ENCODE peak calls at places on chromosomes 11 and 22, in seven cellular contexts. One of them, this sample, is unnamed.

GRCh38 chr22:50705219-50705691 is 32.6 kb downstream of the SHANK3 start:
- DNase-seq in epithelial cell of esophagus: peak; percentile 49
- DNase-seq in gastrocnemius medialis: no peak
- DNase-seq in hepatocyte: peak; percentile 93
- DNase-seq in AG09309: no peak
- DNase-seq in cardiac fibroblast: peak; percentile 17
- DNase-seq in esophagus muscularis mucosa: no peak
- DNase-seq in this sample: no peak

GRCh38 chr22:41913842-41914534 is 886 bp downstream of the SHISA8 start:
- DNase-seq in epithelial cell of esophagus: no peak
- DNase-seq in gastrocnemius medialis: no peak
- DNase-seq in hepatocyte: no peak
- DNase-seq in AG09309: no peak
- DNase-seq in cardiac fibroblast: no peak
- DNase-seq in esophagus muscularis mucosa: no peak
- DNase-seq in this sample: no peak

GRCh38 chr22:37777122-37777687 is 30.5 kb upstream of the GCAT start:
- DNase-seq in epithelial cell of esophagus: peak; percentile 99
- DNase-seq in gastrocnemius medialis: peak; percentile 62
- DNase-seq in hepatocyte: peak; percentile 62
- DNase-seq in AG09309: peak; percentile 66
- DNase-seq in cardiac fibroblast: peak; percentile 91
- DNase-seq in esophagus muscularis mucosa: no peak
- DNase-seq in this sample: peak; percentile 85

GRCh38 chr11:67665537-67666302 is 8.7 kb downstream of the ALDH3B2 start:
- DNase-seq in epithelial cell of esophagus: peak; percentile 14
- DNase-seq in gastrocnemius medialis: no peak
- DNase-seq in hepatocyte: peak; percentile 50
- DNase-seq in AG09309: no peak
- DNase-seq in cardiac fibroblast: no peak
- DNase-seq in esophagus muscularis mucosa: no peak
- DNase-seq in this sample: peak; percentile 77

GRCh38 chr22:49077586-49077985 is 750.1 kb downstream of the BRD1 start:
- DNase-seq in epithelial cell of esophagus: no peak
- DNase-seq in gastrocnemius medialis: no peak
- DNase-seq in hepatocyte: no peak
- DNase-seq in AG09309: no peak
- DNase-seq in cardiac fibroblast: no peak
- DNase-seq in esophagus muscularis mucosa: no peak
- DNase-seq in this sample: no peak

GRCh38 chr11:45423475-45424081 is 137.4 kb upstream of the SYT13 start:
- DNase-seq in epithelial cell of esophagus: no peak
- DNase-seq in gastrocnemius medialis: no peak
- DNase-seq in hepatocyte: no peak
- DNase-seq in AG09309: no peak
- DNase-seq in cardiac fibroblast: no peak
- DNase-seq in esophagus muscularis mucosa: no peak
- DNase-seq in this sample: no peak

GRCh38 chr22:49918911-49919881 is 762 bp downstream of the CRELD2 start:
- DNase-seq in epithelial cell of esophagus: no peak
- DNase-seq in gastrocnemius medialis: no peak
- DNase-seq in hepatocyte: no peak
- DNase-seq in AG09309: no peak
- DNase-seq in cardiac fibroblast: no peak
- DNase-seq in esophagus muscularis mucosa: no peak
- DNase-seq in this sample: no peak

GRCh38 chr11:119782673-119783072 is 53.7 kb upstream of the NECTIN1 start:
- DNase-seq in epithelial cell of esophagus: no peak
- DNase-seq in gastrocnemius medialis: no peak
- DNase-seq in hepatocyte: no peak
- DNase-seq in AG09309: no peak
- DNase-seq in cardiac fibroblast: peak; percentile 20
- DNase-seq in esophagus muscularis mucosa: no peak
- DNase-seq in this sample: no peak

GRCh38 chr22:37549704-37550059 is 10.6 kb upstream of the CDC42EP1 start:
- DNase-seq in epithelial cell of esophagus: no peak
- DNase-seq in gastrocnemius medialis: no peak
- DNase-seq in hepatocyte: peak; percentile 64
- DNase-seq in AG09309: no peak
- DNase-seq in cardiac fibroblast: peak; percentile 52
- DNase-seq in esophagus muscularis mucosa: no peak
- DNase-seq in this sample: peak; percentile 72

GRCh38 chr22:41929158-41929896 is 2.7 kb upstream of the TNFRSF13C start:
- DNase-seq in epithelial cell of esophagus: no peak
- DNase-seq in gastrocnemius medialis: no peak
- DNase-seq in hepatocyte: no peak
- DNase-seq in AG09309: no peak
- DNase-seq in cardiac fibroblast: no peak
- DNase-seq in esophagus muscularis mucosa: no peak
- DNase-seq in this sample: no peak

GRCh38 chr11:68148071-68148805 is 27.1 kb upstream of the CHKA start:
- DNase-seq in epithelial cell of esophagus: no peak
- DNase-seq in gastrocnemius medialis: no peak
- DNase-seq in hepatocyte: no peak
- DNase-seq in AG09309: no peak
- DNase-seq in cardiac fibroblast: no peak
- DNase-seq in esophagus muscularis mucosa: no peak
- DNase-seq in this sample: no peak

GRCh38 chr22:43293661-43294392 is 49.3 kb downstream of the SCUBE1 start:
- DNase-seq in epithelial cell of esophagus: peak; percentile 24
- DNase-seq in gastrocnemius medialis: peak; percentile 80
- DNase-seq in hepatocyte: peak; percentile 93
- DNase-seq in AG09309: no peak
- DNase-seq in cardiac fibroblast: peak; percentile 61
- DNase-seq in esophagus muscularis mucosa: peak; percentile 96
- DNase-seq in this sample: no peak

GRCh38 chr11:134636071-134636470 is 224.0 kb upstream of the B3GAT1 start:
- DNase-seq in epithelial cell of esophagus: no peak
- DNase-seq in gastrocnemius medialis: no peak
- DNase-seq in hepatocyte: no peak
- DNase-seq in AG09309: no peak
- DNase-seq in cardiac fibroblast: no peak
- DNase-seq in esophagus muscularis mucosa: no peak
- DNase-seq in this sample: no peak

GRCh38 chr22:18057568-18058209 is 20.1 kb upstream of the PEX26 start:
- DNase-seq in epithelial cell of esophagus: peak; percentile 98
- DNase-seq in gastrocnemius medialis: peak; percentile 86
- DNase-seq in hepatocyte: peak; percentile 89
- DNase-seq in AG09309: peak; percentile 96
- DNase-seq in cardiac fibroblast: peak; percentile 99
- DNase-seq in esophagus muscularis mucosa: peak; percentile 96
- DNase-seq in this sample: peak; percentile 72

GRCh38 chr11:72058416-72059034 is 21.8 kb downstream of the NUMA1 start:
- DNase-seq in epithelial cell of esophagus: peak; percentile 67
- DNase-seq in gastrocnemius medialis: peak; percentile 67
- DNase-seq in hepatocyte: no peak
- DNase-seq in AG09309: no peak
- DNase-seq in cardiac fibroblast: peak; percentile 52
- DNase-seq in esophagus muscularis mucosa: no peak
- DNase-seq in this sample: no peak

GRCh38 chr22:48566741-48567140 is 1260.9 kb downstream of the BRD1 start:
- DNase-seq in epithelial cell of esophagus: no peak
- DNase-seq in gastrocnemius medialis: no peak
- DNase-seq in hepatocyte: no peak
- DNase-seq in AG09309: no peak
- DNase-seq in cardiac fibroblast: no peak
- DNase-seq in esophagus muscularis mucosa: no peak
- DNase-seq in this sample: no peak

GRCh38 chr11:19244621-19245020 is 3.9 kb upstream of the E2F8 start:
- DNase-seq in epithelial cell of esophagus: peak; percentile 97
- DNase-seq in gastrocnemius medialis: no peak
- DNase-seq in hepatocyte: peak; percentile 35
- DNase-seq in AG09309: no peak
- DNase-seq in cardiac fibroblast: no peak
- DNase-seq in esophagus muscularis mucosa: no peak
- DNase-seq in this sample: peak; percentile 9

GRCh38 chr11:1473786-1474185 is 12.8 kb downstream of the MOB2 start:
- DNase-seq in epithelial cell of esophagus: no peak
- DNase-seq in gastrocnemius medialis: no peak
- DNase-seq in hepatocyte: no peak
- DNase-seq in AG09309: no peak
- DNase-seq in cardiac fibroblast: no peak
- DNase-seq in esophagus muscularis mucosa: no peak
- DNase-seq in this sample: no peak

GRCh38 chr22:18082467-18082866 is 4.7 kb downstream of the PEX26 start:
- DNase-seq in epithelial cell of esophagus: no peak
- DNase-seq in gastrocnemius medialis: no peak
- DNase-seq in hepatocyte: no peak
- DNase-seq in AG09309: no peak
- DNase-seq in cardiac fibroblast: no peak
- DNase-seq in esophagus muscularis mucosa: no peak
- DNase-seq in this sample: no peak

GRCh38 chr22:31361743-31362142 is 15.6 kb upstream of the PATZ1 start:
- DNase-seq in epithelial cell of esophagus: no peak
- DNase-seq in gastrocnemius medialis: no peak
- DNase-seq in hepatocyte: no peak
- DNase-seq in AG09309: no peak
- DNase-seq in cardiac fibroblast: no peak
- DNase-seq in esophagus muscularis mucosa: no peak
- DNase-seq in this sample: no peak

GRCh38 chr11:66426314-66426713 is 5.5 kb downstream of the NPAS4 start:
- DNase-seq in epithelial cell of esophagus: no peak
- DNase-seq in gastrocnemius medialis: no peak
- DNase-seq in hepatocyte: no peak
- DNase-seq in AG09309: no peak
- DNase-seq in cardiac fibroblast: no peak
- DNase-seq in esophagus muscularis mucosa: no peak
- DNase-seq in this sample: no peak

GRCh38 chr11:27699242-27699925 is 871 bp downstream of the BDNF start:
- DNase-seq in epithelial cell of esophagus: peak; percentile 39
- DNase-seq in gastrocnemius medialis: no peak
- DNase-seq in hepatocyte: peak; percentile 38
- DNase-seq in AG09309: no peak
- DNase-seq in cardiac fibroblast: no peak
- DNase-seq in esophagus muscularis mucosa: no peak
- DNase-seq in this sample: peak; percentile 11
- TF ChIP-seq CTCF in epithelial cell of esophagus: no peak
- TF ChIP-seq CTCF in gastrocnemius medialis: no peak
- TF ChIP-seq CTCF in hepatocyte: no peak
- TF ChIP-seq CTCF in AG09309: peak; percentile 4
- TF ChIP-seq CTCF in cardiac fibroblast: no peak
- TF ChIP-seq CTCF in esophagus muscularis mucosa: no peak
- TF ChIP-seq CTCF in this sample: no peak

GRCh38 chr11:4495986-4496385 is 13.5 kb downstream of the OR52K1 start:
- DNase-seq in epithelial cell of esophagus: no peak
- DNase-seq in gastrocnemius medialis: no peak
- DNase-seq in hepatocyte: no peak
- DNase-seq in AG09309: no peak
- DNase-seq in cardiac fibroblast: no peak
- DNase-seq in esophagus muscularis mucosa: no peak
- DNase-seq in this sample: no peak

GRCh38 chr11:4495487-4495886 is 13.0 kb downstream of the OR52K1 start:
- DNase-seq in epithelial cell of esophagus: peak; percentile 27
- DNase-seq in gastrocnemius medialis: no peak
- DNase-seq in hepatocyte: peak; percentile 41
- DNase-seq in AG09309: no peak
- DNase-seq in cardiac fibroblast: peak; percentile 35
- DNase-seq in esophagus muscularis mucosa: no peak
- DNase-seq in this sample: peak; percentile 19

GRCh38 chr11:4496555-4497248 is 14.3 kb downstream of the OR52K1 start:
- DNase-seq in epithelial cell of esophagus: peak; percentile 50
- DNase-seq in gastrocnemius medialis: no peak
- DNase-seq in hepatocyte: no peak
- DNase-seq in AG09309: no peak
- DNase-seq in cardiac fibroblast: peak; percentile 3
- DNase-seq in esophagus muscularis mucosa: no peak
- DNase-seq in this sample: peak; percentile 4

GRCh38 chr11:4491878-4492606 is 9.6 kb downstream of the OR52K1 start:
- DNase-seq in epithelial cell of esophagus: no peak
- DNase-seq in gastrocnemius medialis: no peak
- DNase-seq in hepatocyte: no peak
- DNase-seq in AG09309: no peak
- DNase-seq in cardiac fibroblast: peak; percentile 56
- DNase-seq in esophagus muscularis mucosa: no peak
- DNase-seq in this sample: no peak

DNA sequence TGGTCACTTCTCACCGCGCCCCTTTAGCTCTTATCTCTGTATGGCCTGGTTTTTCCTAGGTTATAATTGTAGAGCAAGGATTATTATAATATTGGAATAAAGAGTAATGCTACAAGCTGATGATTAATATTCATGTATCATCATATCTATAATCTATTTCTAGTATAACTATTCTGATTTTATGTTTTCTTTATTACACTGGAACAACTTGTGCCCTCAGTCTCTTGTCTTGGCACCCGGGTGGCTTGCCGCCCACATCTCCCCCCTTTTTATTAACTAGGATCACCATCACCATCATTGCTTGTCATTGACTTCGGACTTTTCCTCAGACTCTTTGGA is 11.0 kb downstream of the OR52K1 start:
- DNase-seq in epithelial cell of esophagus: no peak
- DNase-seq in gastrocnemius medialis: no peak
- DNase-seq in hepatocyte: no peak
- DNase-seq in AG09309: no peak
- DNase-seq in cardiac fibroblast: no peak
- DNase-seq in esophagus muscularis mucosa: no peak
- DNase-seq in this sample: no peak
- TF ChIP-seq CTCF in epithelial cell of esophagus: no peak
- TF ChIP-seq CTCF in gastrocnemius medialis: no peak
- TF ChIP-seq CTCF in hepatocyte: no peak
- TF ChIP-seq CTCF in AG09309: no peak
- TF ChIP-seq CTCF in cardiac fibroblast: no peak
- TF ChIP-seq CTCF in esophagus muscularis mucosa: no peak
- TF ChIP-seq CTCF in this sample: no peak

GRCh38 chr11:17351171-17351509 is 460 bp upstream of the NCR3LG1 start:
- DNase-seq in epithelial cell of esophagus: no peak
- DNase-seq in gastrocnemius medialis: no peak
- DNase-seq in hepatocyte: no peak
- DNase-seq in AG09309: no peak
- DNase-seq in cardiac fibroblast: no peak
- DNase-seq in esophagus muscularis mucosa: no peak
- DNase-seq in this sample: no peak
- TF ChIP-seq CTCF in epithelial cell of esophagus: peak; percentile 36
- TF ChIP-seq CTCF in gastrocnemius medialis: no peak
- TF ChIP-seq CTCF in hepatocyte: peak; percentile 18
- TF ChIP-seq CTCF in AG09309: peak; percentile 25
- TF ChIP-seq CTCF in cardiac fibroblast: peak; percentile 7
- TF ChIP-seq CTCF in esophagus muscularis mucosa: peak; percentile 5
- TF ChIP-seq CTCF in this sample: no peak

GRCh38 chr22:16932577-16932976 is 75.4 kb downstream of the GAB4 start:
- DNase-seq in epithelial cell of esophagus: no peak
- DNase-seq in gastrocnemius medialis: peak; percentile 18
- DNase-seq in hepatocyte: no peak
- DNase-seq in AG09309: no peak
- DNase-seq in cardiac fibroblast: no peak
- DNase-seq in esophagus muscularis mucosa: no peak
- DNase-seq in this sample: no peak
- TF ChIP-seq CTCF in epithelial cell of esophagus: no peak
- TF ChIP-seq CTCF in gastrocnemius medialis: no peak
- TF ChIP-seq CTCF in hepatocyte: peak; percentile 20
- TF ChIP-seq CTCF in AG09309: no peak
- TF ChIP-seq CTCF in cardiac fibroblast: no peak
- TF ChIP-seq CTCF in esophagus muscularis mucosa: no peak
- TF ChIP-seq CTCF in this sample: no peak

DNA sequence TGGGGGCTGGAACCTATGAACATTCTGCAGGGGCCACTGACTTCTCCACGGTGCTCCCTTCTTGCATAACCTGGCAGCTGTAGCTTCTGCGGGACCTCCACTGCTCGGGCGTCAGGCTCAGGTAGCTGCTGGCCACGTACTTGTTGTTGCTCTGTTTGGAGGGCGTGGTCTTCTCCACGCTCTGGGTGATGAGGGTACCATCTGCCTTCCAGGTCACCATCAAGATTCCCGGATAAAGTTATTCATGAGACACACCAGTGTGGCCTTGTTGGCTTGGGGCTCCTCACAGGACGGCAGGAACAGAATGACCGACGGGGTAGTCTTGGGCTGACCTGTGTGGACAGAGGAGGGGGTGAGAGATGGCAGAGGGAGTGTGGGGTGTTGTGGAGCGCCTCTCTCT is 6.5 kb upstream of the DRICH1 start:
- DNase-seq in epithelial cell of esophagus: no peak
- DNase-seq in gastrocnemius medialis: no peak
- DNase-seq in hepatocyte: no peak
- DNase-seq in AG09309: no peak
- DNase-seq in cardiac fibroblast: no peak
- DNase-seq in esophagus muscularis mucosa: no peak
- DNase-seq in this sample: no peak
- TF ChIP-seq CTCF in epithelial cell of esophagus: no peak
- TF ChIP-seq CTCF in gastrocnemius medialis: no peak
- TF ChIP-seq CTCF in hepatocyte: no peak
- TF ChIP-seq CTCF in AG09309: no peak
- TF ChIP-seq CTCF in cardiac fibroblast: no peak
- TF ChIP-seq CTCF in esophagus muscularis mucosa: no peak
- TF ChIP-seq CTCF in this sample: no peak